ENCODE peak calls at places on chromosomes 16 and 17, in nine cellular contexts. J is uterus, V is GM12865, B is stomach, L is endothelial cell, X is BJ, A is pancreas, Z is cardiac fibroblast, D is prostate gland. F is an unnamed sample.
A peak's percentile ranks its signal among the peaks of the same experiment; 100 is the strongest.

GRCh38 chr17:81481011-81481799 is 31.4 kb downstream of the ACTG1 start:
- DNase-seq in J (peak; percentile 44), V (no peak), B (peak; percentile 78), L (peak; percentile 66), X (no peak), A (peak; percentile 47), Z (peak; percentile 79), D (peak; percentile 68), F (no peak)

GRCh38 chr16:85330694-85331188 is 218.5 kb upstream of the CIBAR2 start:
- DNase-seq in J (no peak), V (peak; percentile 57), B (no peak), L (peak; percentile 39), X (peak; percentile 44), A (no peak), Z (peak; percentile 91), D (peak; percentile 23), F (peak; percentile 63)

GRCh38 chr16:798666-799065 is 1.9 kb downstream of the GNG13 start:
- DNase-seq in J (no peak), V (no peak), B (no peak), L (no peak), X (no peak), A (no peak), Z (no peak), D (no peak), F (no peak)

GRCh38 chr16:60107920-60108319 is 1373.8 kb upstream of the GOT2 start:
- DNase-seq in J (no peak), V (no peak), B (no peak), L (no peak), X (no peak), A (no peak), Z (no peak), D (no peak), F (no peak)

GRCh38 chr16:84597518-84598390 is 20.1 kb downstream of the COTL1 start:
- DNase-seq in J (no peak), V (peak; percentile 60), B (no peak), L (no peak), X (no peak), A (no peak), Z (no peak), D (no peak), F (no peak)

GRCh38 chr17:70520447-70520846 is 351.1 kb downstream of the KCNJ2 start:
- DNase-seq in J (no peak), V (no peak), B (no peak), L (no peak), X (no peak), A (no peak), Z (no peak), D (no peak), F (no peak)

GRCh38 chr17:73052923-73053322 is 39.6 kb downstream of the SLC39A11 start:
- DNase-seq in J (no peak), V (no peak), B (no peak), L (no peak), X (no peak), A (no peak), Z (no peak), D (no peak), F (no peak)

GRCh38 chr17:38320482-38320881 is 23.3 kb downstream of the GPR179 start:
- DNase-seq in J (no peak), V (no peak), B (no peak), L (no peak), X (no peak), A (no peak), Z (no peak), D (peak; percentile 67), F (no peak)

GRCh38 chr17:4364622-4365041 is 1.8 kb downstream of the UBE2G1 start:
- DNase-seq in J (peak; percentile 20), V (no peak), B (no peak), L (no peak), X (no peak), A (no peak), Z (no peak), D (peak; percentile 9), F (no peak)

GRCh38 chr17:50180593-50180992 is 14.8 kb downstream of the SGCA start:
- DNase-seq in J (no peak), V (no peak), B (no peak), L (no peak), X (no peak), A (no peak), Z (no peak), D (no peak), F (no peak)

GRCh38 chr17:36722121-36722902 is 120.9 kb downstream of the MRM1 start:
- DNase-seq in J (peak; percentile 32), V (peak; percentile 72), B (peak; percentile 54), L (peak; percentile 57), X (no peak), A (peak; percentile 16), Z (peak; percentile 33), D (peak; percentile 9), F (peak; percentile 8)

GRCh38 chr16:649646-650045 is 481 bp downstream of the WDR90 start:
- DNase-seq in J (no peak), V (peak; percentile 49), B (no peak), L (no peak), X (no peak), A (no peak), Z (no peak), D (no peak), F (no peak)

GRCh38 chr16:84446596-84447392 is 57.7 kb downstream of the MEAK7 start:
- DNase-seq in J (no peak), V (no peak), B (no peak), L (no peak), X (no peak), A (no peak), Z (no peak), D (no peak), F (no peak)

GRCh38 chr17:28347261-28347891 is 10.0 kb downstream of the POLDIP2 start:
- DNase-seq in J (no peak), V (no peak), B (peak; percentile 50), L (no peak), X (peak; percentile 52), A (peak; percentile 42), Z (peak; percentile 93), D (no peak), F (peak; percentile 75)

DNA sequence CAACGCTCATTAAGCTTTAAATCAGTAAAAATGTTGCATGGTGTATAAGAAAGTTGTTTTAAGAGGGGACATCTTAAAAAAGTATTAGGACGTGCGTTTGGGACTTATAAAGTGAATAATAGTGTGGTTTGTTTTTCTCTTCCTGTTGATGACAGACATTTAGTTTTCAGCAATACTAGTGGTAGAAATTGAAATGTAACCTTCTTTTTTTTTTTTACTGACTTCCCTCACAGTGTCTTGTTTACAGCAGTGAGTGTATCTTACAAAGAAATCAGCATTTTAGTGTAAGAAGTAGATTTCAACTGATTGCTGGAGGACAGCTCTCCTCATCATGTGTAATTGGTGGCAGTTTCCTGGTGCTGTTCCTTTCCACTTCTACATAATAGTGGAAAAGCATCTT is 39.6 kb downstream of the CYLD start:
- DNase-seq in J (no peak), V (no peak), B (no peak), L (no peak), X (no peak), A (no peak), Z (no peak), D (no peak), F (no peak)
- TF ChIP-seq CTCF in J (no peak), V (no peak), B (no peak), L (no peak), X (no peak), A (no peak), Z (no peak), D (no peak), F (no peak)

GRCh38 chr17:44199553-44200477 is at the start of gene ATXN7L3:
- DNase-seq in J (peak; percentile 100), V (peak; percentile 100), B (peak; percentile 99), L (peak; percentile 99), X (peak; percentile 84), A (peak; percentile 100), Z (peak; percentile 99), D (peak; percentile 99), F (peak; percentile 97)

GRCh38 chr17:44197107-44197506 is 2.6 kb downstream of the ATXN7L3 start:
- DNase-seq in J (no peak), V (no peak), B (no peak), L (no peak), X (no peak), A (no peak), Z (no peak), D (no peak), F (no peak)

GRCh38 chr17:44200478-44201155 is 933 bp upstream of the ATXN7L3 start:
- DNase-seq in J (no peak), V (no peak), B (no peak), L (no peak), X (no peak), A (peak; percentile 46), Z (no peak), D (no peak), F (no peak)

GRCh38 chr17:44197980-44198720 is 1.5 kb downstream of the ATXN7L3 start:
- DNase-seq in J (no peak), V (peak; percentile 85), B (no peak), L (no peak), X (no peak), A (no peak), Z (peak; percentile 71), D (peak; percentile 42), F (no peak)

DNA sequence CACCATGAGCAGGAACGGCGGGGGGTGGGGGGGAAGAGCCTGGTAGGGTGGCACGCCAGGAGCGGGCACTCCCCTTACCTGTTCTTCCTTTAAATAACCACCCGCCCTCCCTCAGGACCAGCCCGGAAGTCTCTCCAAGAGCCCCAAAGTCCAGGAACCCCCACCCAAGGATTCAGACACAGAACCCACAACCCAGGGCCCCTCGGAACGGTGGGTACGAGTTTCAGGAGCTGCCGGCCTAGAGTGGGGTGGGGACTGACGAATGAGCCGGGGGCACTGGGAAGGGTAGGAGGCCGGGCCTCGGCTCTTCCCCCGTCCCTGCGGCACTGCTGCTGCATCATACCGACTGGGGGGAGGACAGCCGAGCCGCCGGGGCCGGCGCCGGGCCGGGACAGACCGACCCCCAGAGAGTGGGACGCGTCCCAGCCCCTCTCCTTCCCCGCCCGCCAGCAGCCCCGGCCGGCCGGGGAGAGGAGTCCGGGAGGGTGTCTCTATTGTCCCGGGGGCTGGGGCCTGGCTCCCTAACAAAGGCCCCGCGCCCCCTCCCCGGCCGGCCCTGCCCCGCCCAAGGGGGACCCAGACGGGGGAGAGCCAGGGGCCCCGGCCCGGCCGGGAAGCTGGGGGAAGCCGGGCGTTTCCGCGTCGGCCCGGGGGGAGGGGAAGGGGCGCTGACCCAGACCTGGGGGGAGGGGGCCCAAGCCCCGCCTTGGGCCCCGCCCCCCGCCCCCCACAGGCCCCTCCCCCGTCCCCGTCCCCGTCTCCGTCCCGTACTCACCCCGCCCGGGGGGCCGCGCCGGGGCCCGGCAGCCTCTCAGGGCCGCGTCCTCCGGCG is 747 bp downstream of the ATXN7L3 start:
- DNase-seq in J (peak; percentile 54), V (peak; percentile 79), B (peak; percentile 68), L (peak; percentile 77), X (no peak), A (peak; percentile 63), Z (peak; percentile 70), D (peak; percentile 49), F (no peak)
- TF ChIP-seq CTCF in J (no peak), V (no peak), B (no peak), L (no peak), X (no peak), A (no peak), Z (no peak), D (no peak), F (no peak)

GRCh38 chr16:81939164-81940067 is 71.9 kb downstream of the SDR42E1 start:
- DNase-seq in J (no peak), V (no peak), B (no peak), L (peak; percentile 26), X (no peak), A (no peak), Z (no peak), D (no peak), F (no peak)
- TF ChIP-seq CTCF in J (no peak), V (no peak), B (no peak), L (no peak), X (no peak), A (no peak), Z (no peak), D (no peak), F (no peak)

GRCh38 chr16:17206712-17207111 is 264.0 kb downstream of the XYLT1 start:
- DNase-seq in J (no peak), V (no peak), B (no peak), L (no peak), X (no peak), A (no peak), Z (no peak), D (no peak), F (no peak)
- TF ChIP-seq CTCF in J (no peak), V (no peak), B (no peak), L (no peak), X (peak; percentile 13), A (no peak), Z (no peak), D (no peak), F (peak; percentile 19)

F was measured in AG09319.